ENCODE peak calls at places on chromosomes 12 and 14, in six cellular contexts. One of them, this sample, is unnamed.
A peak's percentile ranks its signal among the peaks of the same experiment; 100 is the strongest.

GRCh38 chr14:100117647-100118376 is 41.6 kb downstream of the DEGS2 start:
- DNase-seq in activated gamma-delta T cell: no peak
- DNase-seq in naive thymus-derived CD8-positive, alpha-beta T cell: no peak
- DNase-seq in activated T-cell treated with anti-CD3 and anti-CD28 coated beads, Interleukin-2, amount 50 U/mL, for 48 hours: no peak
- DNase-seq in activated CD4-positive, alpha-beta T cell treated with anti-CD3 and anti-CD28 coated beads, Interleukin-2, amount 10 ng/mL, durations not matched to agents 7 days and 5 days: no peak
- DNase-seq in endothelial cell: no peak
- DNase-seq in this sample: no peak

GRCh38 chr12:57834086-57834876 is 12.2 kb downstream of the CTDSP2 start:
- DNase-seq in activated gamma-delta T cell: no peak
- DNase-seq in naive thymus-derived CD8-positive, alpha-beta T cell: no peak
- DNase-seq in activated T-cell treated with anti-CD3 and anti-CD28 coated beads, Interleukin-2, amount 50 U/mL, for 48 hours: no peak
- DNase-seq in activated CD4-positive, alpha-beta T cell treated with anti-CD3 and anti-CD28 coated beads, Interleukin-2, amount 10 ng/mL, durations not matched to agents 7 days and 5 days: no peak
- DNase-seq in endothelial cell: no peak
- DNase-seq in this sample: no peak

GRCh38 chr12:32159925-32160324 is 53.3 kb downstream of the BICD1 start:
- DNase-seq in activated gamma-delta T cell: no peak
- DNase-seq in naive thymus-derived CD8-positive, alpha-beta T cell: no peak
- DNase-seq in activated T-cell treated with anti-CD3 and anti-CD28 coated beads, Interleukin-2, amount 50 U/mL, for 48 hours: no peak
- DNase-seq in activated CD4-positive, alpha-beta T cell treated with anti-CD3 and anti-CD28 coated beads, Interleukin-2, amount 10 ng/mL, durations not matched to agents 7 days and 5 days: no peak
- DNase-seq in endothelial cell: no peak
- DNase-seq in this sample: no peak

GRCh38 chr14:91274796-91275195 is 30.3 kb upstream of the GPR68 start:
- DNase-seq in activated gamma-delta T cell: no peak
- DNase-seq in naive thymus-derived CD8-positive, alpha-beta T cell: no peak
- DNase-seq in activated T-cell treated with anti-CD3 and anti-CD28 coated beads, Interleukin-2, amount 50 U/mL, for 48 hours: no peak
- DNase-seq in activated CD4-positive, alpha-beta T cell treated with anti-CD3 and anti-CD28 coated beads, Interleukin-2, amount 10 ng/mL, durations not matched to agents 7 days and 5 days: no peak
- DNase-seq in endothelial cell: no peak
- DNase-seq in this sample: no peak

GRCh38 chr14:24296341-24297157 is 3.0 kb downstream of the DHRS1 start:
- DNase-seq in activated gamma-delta T cell: no peak
- DNase-seq in naive thymus-derived CD8-positive, alpha-beta T cell: peak; percentile 65
- DNase-seq in activated T-cell treated with anti-CD3 and anti-CD28 coated beads, Interleukin-2, amount 50 U/mL, for 48 hours: peak; percentile 77
- DNase-seq in activated CD4-positive, alpha-beta T cell treated with anti-CD3 and anti-CD28 coated beads, Interleukin-2, amount 10 ng/mL, durations not matched to agents 7 days and 5 days: peak; percentile 80
- DNase-seq in endothelial cell: peak; percentile 64
- DNase-seq in this sample: peak; percentile 75

GRCh38 chr12:3727354-3727753 is 25.6 kb downstream of the CRACR2A start:
- DNase-seq in activated gamma-delta T cell: no peak
- DNase-seq in naive thymus-derived CD8-positive, alpha-beta T cell: no peak
- DNase-seq in activated T-cell treated with anti-CD3 and anti-CD28 coated beads, Interleukin-2, amount 50 U/mL, for 48 hours: no peak
- DNase-seq in activated CD4-positive, alpha-beta T cell treated with anti-CD3 and anti-CD28 coated beads, Interleukin-2, amount 10 ng/mL, durations not matched to agents 7 days and 5 days: no peak
- DNase-seq in endothelial cell: no peak
- DNase-seq in this sample: no peak

GRCh38 chr12:114254998-114255397 is 150.9 kb downstream of the TBX5 start:
- DNase-seq in activated gamma-delta T cell: no peak
- DNase-seq in naive thymus-derived CD8-positive, alpha-beta T cell: no peak
- DNase-seq in activated T-cell treated with anti-CD3 and anti-CD28 coated beads, Interleukin-2, amount 50 U/mL, for 48 hours: no peak
- DNase-seq in activated CD4-positive, alpha-beta T cell treated with anti-CD3 and anti-CD28 coated beads, Interleukin-2, amount 10 ng/mL, durations not matched to agents 7 days and 5 days: no peak
- DNase-seq in endothelial cell: no peak
- DNase-seq in this sample: no peak

GRCh38 chr12:89069431-89069830 is 282.9 kb downstream of the DUSP6 start:
- DNase-seq in activated gamma-delta T cell: no peak
- DNase-seq in naive thymus-derived CD8-positive, alpha-beta T cell: no peak
- DNase-seq in activated T-cell treated with anti-CD3 and anti-CD28 coated beads, Interleukin-2, amount 50 U/mL, for 48 hours: no peak
- DNase-seq in activated CD4-positive, alpha-beta T cell treated with anti-CD3 and anti-CD28 coated beads, Interleukin-2, amount 10 ng/mL, durations not matched to agents 7 days and 5 days: no peak
- DNase-seq in endothelial cell: no peak
- DNase-seq in this sample: no peak

GRCh38 chr12:94689002-94689645 is 38.8 kb upstream of the TMCC3 start:
- DNase-seq in activated gamma-delta T cell: no peak
- DNase-seq in naive thymus-derived CD8-positive, alpha-beta T cell: no peak
- DNase-seq in activated T-cell treated with anti-CD3 and anti-CD28 coated beads, Interleukin-2, amount 50 U/mL, for 48 hours: no peak
- DNase-seq in activated CD4-positive, alpha-beta T cell treated with anti-CD3 and anti-CD28 coated beads, Interleukin-2, amount 10 ng/mL, durations not matched to agents 7 days and 5 days: no peak
- DNase-seq in endothelial cell: no peak
- DNase-seq in this sample: no peak

GRCh38 chr14:79613625-79614024 is 597.7 kb downstream of the DIO2 start:
- DNase-seq in activated gamma-delta T cell: no peak
- DNase-seq in naive thymus-derived CD8-positive, alpha-beta T cell: no peak
- DNase-seq in activated T-cell treated with anti-CD3 and anti-CD28 coated beads, Interleukin-2, amount 50 U/mL, for 48 hours: no peak
- DNase-seq in activated CD4-positive, alpha-beta T cell treated with anti-CD3 and anti-CD28 coated beads, Interleukin-2, amount 10 ng/mL, durations not matched to agents 7 days and 5 days: peak; percentile 6
- DNase-seq in endothelial cell: no peak
- DNase-seq in this sample: no peak

GRCh38 chr14:51424569-51425251 is 184.7 kb downstream of the TMX1 start:
- DNase-seq in activated gamma-delta T cell: no peak
- DNase-seq in naive thymus-derived CD8-positive, alpha-beta T cell: no peak
- DNase-seq in activated T-cell treated with anti-CD3 and anti-CD28 coated beads, Interleukin-2, amount 50 U/mL, for 48 hours: no peak
- DNase-seq in activated CD4-positive, alpha-beta T cell treated with anti-CD3 and anti-CD28 coated beads, Interleukin-2, amount 10 ng/mL, durations not matched to agents 7 days and 5 days: no peak
- DNase-seq in endothelial cell: no peak
- DNase-seq in this sample: no peak

GRCh38 chr14:96723946-96724345 is 73.2 kb upstream of the VRK1 start:
- DNase-seq in activated gamma-delta T cell: no peak
- DNase-seq in naive thymus-derived CD8-positive, alpha-beta T cell: no peak
- DNase-seq in activated T-cell treated with anti-CD3 and anti-CD28 coated beads, Interleukin-2, amount 50 U/mL, for 48 hours: no peak
- DNase-seq in activated CD4-positive, alpha-beta T cell treated with anti-CD3 and anti-CD28 coated beads, Interleukin-2, amount 10 ng/mL, durations not matched to agents 7 days and 5 days: no peak
- DNase-seq in endothelial cell: no peak
- DNase-seq in this sample: no peak

GRCh38 chr14:99936056-99936455 is 129.2 kb upstream of the EVL start:
- DNase-seq in activated gamma-delta T cell: no peak
- DNase-seq in naive thymus-derived CD8-positive, alpha-beta T cell: no peak
- DNase-seq in activated T-cell treated with anti-CD3 and anti-CD28 coated beads, Interleukin-2, amount 50 U/mL, for 48 hours: no peak
- DNase-seq in activated CD4-positive, alpha-beta T cell treated with anti-CD3 and anti-CD28 coated beads, Interleukin-2, amount 10 ng/mL, durations not matched to agents 7 days and 5 days: no peak
- DNase-seq in endothelial cell: no peak
- DNase-seq in this sample: no peak

GRCh38 chr14:98923596-98923995 is 348.4 kb downstream of the BCL11B start:
- DNase-seq in activated gamma-delta T cell: no peak
- DNase-seq in naive thymus-derived CD8-positive, alpha-beta T cell: no peak
- DNase-seq in activated T-cell treated with anti-CD3 and anti-CD28 coated beads, Interleukin-2, amount 50 U/mL, for 48 hours: no peak
- DNase-seq in activated CD4-positive, alpha-beta T cell treated with anti-CD3 and anti-CD28 coated beads, Interleukin-2, amount 10 ng/mL, durations not matched to agents 7 days and 5 days: no peak
- DNase-seq in endothelial cell: no peak
- DNase-seq in this sample: no peak